ENCODE peak calls at places on chromosomes 13 and 19, in eight cellular contexts. One of them, this sample, is unnamed.

GRCh38 chr13:69857188-69857821 is 250.3 kb upstream of the ATXN8OS start:
- DNase-seq in tibial artery: no peak
- DNase-seq in activated B cell treated with CpG ODN at 0.5 μM for 24 hours: no peak
- DNase-seq in effector CD4-positive, alpha-beta T cell: no peak
- DNase-seq in endothelial cell: no peak
- DNase-seq in stimulated activated CD4-positive, alpha-beta T cell treated with anti-CD3 and anti-CD28 coated beads, TNF-alpha, amount 100 ng/mL, for 48 hours: no peak
- DNase-seq in mammary epithelial cell: peak
- DNase-seq in iPS DF 19.7: no peak
- DNase-seq in this sample: peak

GRCh38 chr19:46159418-46159817 is 11.4 kb downstream of the IGFL2 start:
- DNase-seq in tibial artery: no peak
- DNase-seq in activated B cell treated with CpG ODN at 0.5 μM for 24 hours: no peak
- DNase-seq in effector CD4-positive, alpha-beta T cell: no peak
- DNase-seq in endothelial cell: no peak
- DNase-seq in stimulated activated CD4-positive, alpha-beta T cell treated with anti-CD3 and anti-CD28 coated beads, TNF-alpha, amount 100 ng/mL, for 48 hours: no peak
- DNase-seq in mammary epithelial cell: peak
- DNase-seq in iPS DF 19.7: no peak
- DNase-seq in this sample: no peak

GRCh38 chr19:45470147-45471081 is 2.6 kb downstream of the FOSB start:
- DNase-seq in tibial artery: peak
- DNase-seq in activated B cell treated with CpG ODN at 0.5 μM for 24 hours: peak
- DNase-seq in effector CD4-positive, alpha-beta T cell: no peak
- DNase-seq in endothelial cell: no peak
- DNase-seq in stimulated activated CD4-positive, alpha-beta T cell treated with anti-CD3 and anti-CD28 coated beads, TNF-alpha, amount 100 ng/mL, for 48 hours: no peak
- DNase-seq in mammary epithelial cell: peak
- DNase-seq in iPS DF 19.7: no peak
- DNase-seq in this sample: no peak

GRCh38 chr19:2016041-2016807 is 710 bp upstream of the BTBD2 start:
- DNase-seq in tibial artery: peak
- DNase-seq in activated B cell treated with CpG ODN at 0.5 μM for 24 hours: no peak
- DNase-seq in effector CD4-positive, alpha-beta T cell: no peak
- DNase-seq in endothelial cell: no peak
- DNase-seq in stimulated activated CD4-positive, alpha-beta T cell treated with anti-CD3 and anti-CD28 coated beads, TNF-alpha, amount 100 ng/mL, for 48 hours: no peak
- DNase-seq in mammary epithelial cell: peak
- DNase-seq in iPS DF 19.7: no peak
- DNase-seq in this sample: no peak

GRCh38 chr13:102402292-102402691 is 444 bp upstream of the FGF14 start:
- DNase-seq in tibial artery: no peak
- DNase-seq in activated B cell treated with CpG ODN at 0.5 μM for 24 hours: no peak
- DNase-seq in effector CD4-positive, alpha-beta T cell: peak
- DNase-seq in endothelial cell: peak
- DNase-seq in stimulated activated CD4-positive, alpha-beta T cell treated with anti-CD3 and anti-CD28 coated beads, TNF-alpha, amount 100 ng/mL, for 48 hours: peak
- DNase-seq in mammary epithelial cell: no peak
- DNase-seq in iPS DF 19.7: peak
- DNase-seq in this sample: peak

GRCh38 chr13:49340161-49340560 is 92.4 kb downstream of the CDADC1 start:
- DNase-seq in tibial artery: no peak
- DNase-seq in activated B cell treated with CpG ODN at 0.5 μM for 24 hours: no peak
- DNase-seq in effector CD4-positive, alpha-beta T cell: no peak
- DNase-seq in endothelial cell: no peak
- DNase-seq in stimulated activated CD4-positive, alpha-beta T cell treated with anti-CD3 and anti-CD28 coated beads, TNF-alpha, amount 100 ng/mL, for 48 hours: no peak
- DNase-seq in mammary epithelial cell: no peak
- DNase-seq in iPS DF 19.7: no peak
- DNase-seq in this sample: no peak

GRCh38 chr13:99442273-99442895 is 58.9 kb upstream of the TM9SF2 start:
- DNase-seq in tibial artery: no peak
- DNase-seq in activated B cell treated with CpG ODN at 0.5 μM for 24 hours: no peak
- DNase-seq in effector CD4-positive, alpha-beta T cell: peak
- DNase-seq in endothelial cell: peak
- DNase-seq in stimulated activated CD4-positive, alpha-beta T cell treated with anti-CD3 and anti-CD28 coated beads, TNF-alpha, amount 100 ng/mL, for 48 hours: no peak
- DNase-seq in mammary epithelial cell: peak
- DNase-seq in iPS DF 19.7: no peak
- DNase-seq in this sample: no peak

GRCh38 chr19:50003254-50003788 is 21.9 kb downstream of the VRK3 start:
- DNase-seq in tibial artery: no peak
- DNase-seq in activated B cell treated with CpG ODN at 0.5 μM for 24 hours: no peak
- DNase-seq in effector CD4-positive, alpha-beta T cell: no peak
- DNase-seq in endothelial cell: no peak
- DNase-seq in stimulated activated CD4-positive, alpha-beta T cell treated with anti-CD3 and anti-CD28 coated beads, TNF-alpha, amount 100 ng/mL, for 48 hours: no peak
- DNase-seq in mammary epithelial cell: no peak
- DNase-seq in iPS DF 19.7: no peak
- DNase-seq in this sample: no peak

GRCh38 chr13:50400035-50400726 is 384.9 kb downstream of the KCNRG start:
- DNase-seq in tibial artery: no peak
- DNase-seq in activated B cell treated with CpG ODN at 0.5 μM for 24 hours: no peak
- DNase-seq in effector CD4-positive, alpha-beta T cell: no peak
- DNase-seq in endothelial cell: no peak
- DNase-seq in stimulated activated CD4-positive, alpha-beta T cell treated with anti-CD3 and anti-CD28 coated beads, TNF-alpha, amount 100 ng/mL, for 48 hours: no peak
- DNase-seq in mammary epithelial cell: no peak
- DNase-seq in iPS DF 19.7: no peak
- DNase-seq in this sample: no peak

GRCh38 chr13:28558126-28558525 is 63.2 kb upstream of the FLT1 start:
- DNase-seq in tibial artery: no peak
- DNase-seq in activated B cell treated with CpG ODN at 0.5 μM for 24 hours: no peak
- DNase-seq in effector CD4-positive, alpha-beta T cell: no peak
- DNase-seq in endothelial cell: no peak
- DNase-seq in stimulated activated CD4-positive, alpha-beta T cell treated with anti-CD3 and anti-CD28 coated beads, TNF-alpha, amount 100 ng/mL, for 48 hours: no peak
- DNase-seq in mammary epithelial cell: no peak
- DNase-seq in iPS DF 19.7: no peak
- DNase-seq in this sample: no peak

GRCh38 chr19:7426986-7427385 is 61.8 kb downstream of the PEX11G start:
- DNase-seq in tibial artery: no peak
- DNase-seq in activated B cell treated with CpG ODN at 0.5 μM for 24 hours: no peak
- DNase-seq in effector CD4-positive, alpha-beta T cell: no peak
- DNase-seq in endothelial cell: no peak
- DNase-seq in stimulated activated CD4-positive, alpha-beta T cell treated with anti-CD3 and anti-CD28 coated beads, TNF-alpha, amount 100 ng/mL, for 48 hours: peak
- DNase-seq in mammary epithelial cell: no peak
- DNase-seq in iPS DF 19.7: no peak
- DNase-seq in this sample: no peak

GRCh38 chr19:29966594-29967249 is 24.7 kb downstream of the URI1 start:
- DNase-seq in tibial artery: no peak
- DNase-seq in activated B cell treated with CpG ODN at 0.5 μM for 24 hours: no peak
- DNase-seq in effector CD4-positive, alpha-beta T cell: no peak
- DNase-seq in endothelial cell: no peak
- DNase-seq in stimulated activated CD4-positive, alpha-beta T cell treated with anti-CD3 and anti-CD28 coated beads, TNF-alpha, amount 100 ng/mL, for 48 hours: no peak
- DNase-seq in mammary epithelial cell: no peak
- DNase-seq in iPS DF 19.7: no peak
- DNase-seq in this sample: no peak

GRCh38 chr13:101520672-101521071 is 68.2 kb downstream of the ITGBL1 start:
- DNase-seq in tibial artery: no peak
- DNase-seq in activated B cell treated with CpG ODN at 0.5 μM for 24 hours: no peak
- DNase-seq in effector CD4-positive, alpha-beta T cell: no peak
- DNase-seq in endothelial cell: no peak
- DNase-seq in stimulated activated CD4-positive, alpha-beta T cell treated with anti-CD3 and anti-CD28 coated beads, TNF-alpha, amount 100 ng/mL, for 48 hours: peak
- DNase-seq in mammary epithelial cell: peak
- DNase-seq in iPS DF 19.7: no peak
- DNase-seq in this sample: no peak

GRCh38 chr19:2055871-2056809 is 5.1 kb upstream of the MKNK2 start:
- DNase-seq in tibial artery: peak
- DNase-seq in activated B cell treated with CpG ODN at 0.5 μM for 24 hours: no peak
- DNase-seq in effector CD4-positive, alpha-beta T cell: no peak
- DNase-seq in endothelial cell: no peak
- DNase-seq in stimulated activated CD4-positive, alpha-beta T cell treated with anti-CD3 and anti-CD28 coated beads, TNF-alpha, amount 100 ng/mL, for 48 hours: no peak
- DNase-seq in mammary epithelial cell: no peak
- DNase-seq in iPS DF 19.7: no peak
- DNase-seq in this sample: no peak

GRCh38 chr13:46964789-46965527 is 68.1 kb upstream of the HTR2A start:
- DNase-seq in tibial artery: no peak
- DNase-seq in activated B cell treated with CpG ODN at 0.5 μM for 24 hours: no peak
- DNase-seq in effector CD4-positive, alpha-beta T cell: no peak
- DNase-seq in endothelial cell: no peak
- DNase-seq in stimulated activated CD4-positive, alpha-beta T cell treated with anti-CD3 and anti-CD28 coated beads, TNF-alpha, amount 100 ng/mL, for 48 hours: no peak
- DNase-seq in mammary epithelial cell: peak
- DNase-seq in iPS DF 19.7: no peak
- DNase-seq in this sample: no peak

GRCh38 chr13:98959299-98959698 is 18.6 kb downstream of the DOCK9 start:
- DNase-seq in tibial artery: no peak
- DNase-seq in activated B cell treated with CpG ODN at 0.5 μM for 24 hours: no peak
- DNase-seq in effector CD4-positive, alpha-beta T cell: no peak
- DNase-seq in endothelial cell: no peak
- DNase-seq in stimulated activated CD4-positive, alpha-beta T cell treated with anti-CD3 and anti-CD28 coated beads, TNF-alpha, amount 100 ng/mL, for 48 hours: no peak
- DNase-seq in mammary epithelial cell: no peak
- DNase-seq in iPS DF 19.7: no peak
- DNase-seq in this sample: no peak

GRCh38 chr13:97499181-97499580 is 65.2 kb downstream of the RAP2A start:
- DNase-seq in tibial artery: no peak
- DNase-seq in activated B cell treated with CpG ODN at 0.5 μM for 24 hours: no peak
- DNase-seq in effector CD4-positive, alpha-beta T cell: no peak
- DNase-seq in endothelial cell: no peak
- DNase-seq in stimulated activated CD4-positive, alpha-beta T cell treated with anti-CD3 and anti-CD28 coated beads, TNF-alpha, amount 100 ng/mL, for 48 hours: no peak
- DNase-seq in mammary epithelial cell: no peak
- DNase-seq in iPS DF 19.7: no peak
- DNase-seq in this sample: no peak

GRCh38 chr13:59176775-59177174 is 987.0 kb downstream of the DIAPH3 start:
- DNase-seq in tibial artery: no peak
- DNase-seq in activated B cell treated with CpG ODN at 0.5 μM for 24 hours: no peak
- DNase-seq in effector CD4-positive, alpha-beta T cell: no peak
- DNase-seq in endothelial cell: no peak
- DNase-seq in stimulated activated CD4-positive, alpha-beta T cell treated with anti-CD3 and anti-CD28 coated beads, TNF-alpha, amount 100 ng/mL, for 48 hours: no peak
- DNase-seq in mammary epithelial cell: no peak
- DNase-seq in iPS DF 19.7: no peak
- DNase-seq in this sample: no peak

GRCh38 chr13:102461302-102461701 is 59.5 kb upstream of the FGF14 start:
- DNase-seq in tibial artery: no peak
- DNase-seq in activated B cell treated with CpG ODN at 0.5 μM for 24 hours: no peak
- DNase-seq in effector CD4-positive, alpha-beta T cell: no peak
- DNase-seq in endothelial cell: no peak
- DNase-seq in stimulated activated CD4-positive, alpha-beta T cell treated with anti-CD3 and anti-CD28 coated beads, TNF-alpha, amount 100 ng/mL, for 48 hours: no peak
- DNase-seq in mammary epithelial cell: no peak
- DNase-seq in iPS DF 19.7: no peak
- DNase-seq in this sample: no peak

GRCh38 chr19:19619121-19619848 is 798 bp upstream of the PBX4 start:
- DNase-seq in tibial artery: no peak
- DNase-seq in activated B cell treated with CpG ODN at 0.5 μM for 24 hours: no peak
- DNase-seq in effector CD4-positive, alpha-beta T cell: no peak
- DNase-seq in endothelial cell: no peak
- DNase-seq in stimulated activated CD4-positive, alpha-beta T cell treated with anti-CD3 and anti-CD28 coated beads, TNF-alpha, amount 100 ng/mL, for 48 hours: no peak
- DNase-seq in mammary epithelial cell: no peak
- DNase-seq in iPS DF 19.7: no peak
- DNase-seq in this sample: no peak

GRCh38 chr19:4059931-4060620 is 6.6 kb downstream of the ZBTB7A start:
- DNase-seq in tibial artery: peak
- DNase-seq in activated B cell treated with CpG ODN at 0.5 μM for 24 hours: no peak
- DNase-seq in effector CD4-positive, alpha-beta T cell: peak
- DNase-seq in endothelial cell: no peak
- DNase-seq in stimulated activated CD4-positive, alpha-beta T cell treated with anti-CD3 and anti-CD28 coated beads, TNF-alpha, amount 100 ng/mL, for 48 hours: no peak
- DNase-seq in mammary epithelial cell: peak
- DNase-seq in iPS DF 19.7: no peak
- DNase-seq in this sample: no peak

This sample was measured in iPS DF 6.9.